ENCODE peak calls at places on chromosomes 5 and 9, in six cellular contexts. V is AG04449; S is stimulated activated effector memory CD8-positive, alpha-beta T cell treated with anti-CD3 and anti-CD28 coated beads, Interleukin-12 subunit alpha, Interleukin-12 subunit beta, amount 100 ng/mL, for 72 hours; J is germinal center; B is stimulated activated CD4-positive, alpha-beta T cell treated with anti-CD3 and anti-CD28 coated beads, Interleukin-4, amount 100 ng/mL, for 4 hours; F is KG1. M is an unnamed sample.

GRCh38 chr9:98906273-98907040 is 37.2 kb upstream of the COL15A1 start:
- DNase-seq in B (no peak), J (no peak), F (no peak), S (no peak), V (no peak), M (peak)

GRCh38 chr9:93650448-93650847 is 74.1 kb downstream of the PHF2 start:
- DNase-seq in J (no peak), S (no peak), V (no peak), B (no peak), F (no peak), M (peak)

GRCh38 chr5:146007270-146007669 is 70.9 kb downstream of the SH3RF2 start:
- DNase-seq in V (no peak), F (no peak), J (no peak), B (no peak), S (no peak), M (no peak)

GRCh38 chr5:171226096-171226495 is 83.0 kb upstream of the TLX3 start:
- DNase-seq in B (no peak), F (no peak), V (no peak), J (no peak), S (no peak), M (no peak)

GRCh38 chr5:16644301-16644889 is 27.6 kb upstream of the RETREG1 start:
- DNase-seq in J (no peak), V (no peak), F (no peak), B (no peak), S (no peak), M (no peak)

GRCh38 chr5:170357853-170358497 is 31.2 kb downstream of the KCNMB1 start:
- DNase-seq in F (peak), B (no peak), V (no peak), J (peak), S (no peak), M (peak)

GRCh38 chr5:8557728-8558127 is 688.8 kb downstream of the MTRR start:
- DNase-seq in J (no peak), V (no peak), B (no peak), F (no peak), S (no peak), M (no peak)

GRCh38 chr5:110916373-110917049 is 155.0 kb upstream of the TSLP start:
- DNase-seq in V (no peak), S (no peak), F (no peak), B (no peak), J (no peak), M (no peak)

GRCh38 chr5:5235685-5236084 is 95.6 kb downstream of the ADAMTS16 start:
- DNase-seq in J (no peak), S (no peak), V (no peak), F (no peak), B (no peak), M (no peak)

GRCh38 chr5:16759147-16759800 is 142.5 kb upstream of the RETREG1 start:
- DNase-seq in S (no peak), V (no peak), B (no peak), J (no peak), F (peak), M (no peak)

GRCh38 chr5:146872191-146872590 is 6.4 kb downstream of the PPP2R2B start:
- DNase-seq in V (no peak), F (no peak), B (no peak), J (no peak), S (no peak), M (no peak)

GRCh38 chr9:136725612-136726011 is 13.2 kb downstream of the DIPK1B start:
- DNase-seq in B (no peak), J (no peak), S (no peak), V (no peak), F (no peak), M (no peak)

GRCh38 chr5:73307645-73308346 is 134.8 kb downstream of the TMEM174 start:
- DNase-seq in J (no peak), V (no peak), S (no peak), F (no peak), B (no peak), M (no peak)

GRCh38 chr5:123033157-123033671 is 3.3 kb downstream of the PPIC start:
- DNase-seq in V (no peak), S (no peak), J (no peak), F (no peak), B (no peak), M (no peak)

GRCh38 chr5:152309926-152310450 is 95.1 kb downstream of the NMUR2 start:
- DNase-seq in J (no peak), S (no peak), B (no peak), V (no peak), F (no peak), M (no peak)

GRCh38 chr5:68460147-68460760 is 244.7 kb downstream of the PIK3R1 start:
- DNase-seq in J (peak), V (no peak), F (peak), B (peak), S (peak), M (no peak)

GRCh38 chr9:99515874-99516656 is 294.0 kb downstream of the SEC61B start:
- DNase-seq in V (no peak), S (no peak), F (no peak), J (peak), B (no peak), M (no peak)

GRCh38 chr9:14961372-14962068 is 51.3 kb upstream of the FREM1 start:
- DNase-seq in J (no peak), S (no peak), F (no peak), B (no peak), V (no peak), M (no peak)

GRCh38 chr5:134873494-134873893 is 677 bp upstream of the TXNDC15 start:
- DNase-seq in B (no peak), F (no peak), V (no peak), S (no peak), J (peak), M (no peak)

GRCh38 chr5:1468247-1468612 is 23.0 kb upstream of the SLC6A3 start:
- DNase-seq in F (no peak), B (no peak), V (no peak), J (no peak), S (no peak), M (peak)

GRCh38 chr9:116149844-116150243 is 3.7 kb upstream of the PAPPA start:
- DNase-seq in V (no peak), S (no peak), J (peak), F (no peak), B (no peak), M (no peak)

GRCh38 chr9:81146684-81147337 is 542.5 kb downstream of the TLE1 start:
- DNase-seq in B (no peak), V (no peak), J (no peak), F (no peak), S (no peak), M (no peak)

M was measured in aorta.